ENCODE peak calls at places on chromosomes 6 and 20, in four cellular contexts. B, W, G and U are unnamed samples.
A peak's percentile ranks its signal among the peaks of the same experiment; 100 is the strongest.

GRCh38 chr20:44187054-44187762 is at the start of gene JPH2:
- DNase-seq in B (peak; percentile 33), W (no peak), G (no peak), U (peak; percentile 94)

GRCh38 chr6:111971181-111971829 is 82.6 kb upstream of the CCN6 start:
- DNase-seq in B (no peak), W (no peak), G (no peak), U (no peak)

GRCh38 chr20:32285621-32286334 is 8.3 kb downstream of the KIF3B start:
- DNase-seq in B (no peak), W (no peak), G (no peak), U (no peak)

GRCh38 chr6:151240861-151241642 is 1.3 kb downstream of the AKAP12 start:
- DNase-seq in B (peak; percentile 65), W (peak; percentile 58), G (no peak), U (no peak)

GRCh38 chr6:35663447-35664235 is 25.1 kb downstream of the FKBP5 start:
- DNase-seq in B (no peak), W (no peak), G (no peak), U (no peak)

GRCh38 chr20:58950603-58951002 is 30.5 kb upstream of the NELFCD start:
- DNase-seq in B (no peak), W (no peak), G (no peak), U (no peak)

GRCh38 chr20:62970307-62971210 is 18.1 kb downstream of the SLC17A9 start:
- DNase-seq in B (no peak), W (no peak), G (no peak), U (no peak)

GRCh38 chr6:137589067-137589848 is 95.1 kb upstream of the OLIG3 start:
- DNase-seq in B (no peak), W (no peak), G (peak; percentile 38), U (peak; percentile 53)